ENCODE peak calls at places on chromosomes 1 and 21, in ten cellular contexts. One of them, this sample, is unnamed.

GRCh38 chr1:29502901-29503300 is 266.6 kb downstream of the PTPRU start:
- DNase-seq in stomach: peak
- DNase-seq in heart left ventricle: no peak
- DNase-seq in vagina: peak
- DNase-seq in IMR-90: no peak
- DNase-seq in prostate gland: no peak
- DNase-seq in HCT116: no peak
- DNase-seq in right lobe of liver: peak
- DNase-seq in body of pancreas: no peak
- DNase-seq in upper lobe of left lung: no peak
- DNase-seq in this sample: no peak

GRCh38 chr1:210792703-210793102 is 341.2 kb downstream of the KCNH1 start:
- DNase-seq in prostate gland: no peak
- DNase-seq in body of pancreas: no peak
- DNase-seq in upper lobe of left lung: no peak
- DNase-seq in vagina: no peak
- DNase-seq in right lobe of liver: no peak
- DNase-seq in HCT116: no peak
- DNase-seq in IMR-90: peak
- DNase-seq in heart left ventricle: no peak
- DNase-seq in stomach: no peak
- DNase-seq in this sample: no peak

GRCh38 chr1:201310986-201311355 is 27.7 kb downstream of the PKP1 start:
- DNase-seq in body of pancreas: peak
- DNase-seq in vagina: no peak
- DNase-seq in prostate gland: peak
- DNase-seq in IMR-90: peak
- DNase-seq in heart left ventricle: peak
- DNase-seq in upper lobe of left lung: no peak
- DNase-seq in right lobe of liver: no peak
- DNase-seq in stomach: no peak
- DNase-seq in HCT116: no peak
- DNase-seq in this sample: no peak

GRCh38 chr1:100538935-100539835 is 1.2 kb downstream of the GPR88 start:
- DNase-seq in HCT116: no peak
- DNase-seq in right lobe of liver: peak
- DNase-seq in heart left ventricle: peak
- DNase-seq in upper lobe of left lung: peak
- DNase-seq in body of pancreas: peak
- DNase-seq in vagina: no peak
- DNase-seq in prostate gland: no peak
- DNase-seq in IMR-90: peak
- DNase-seq in stomach: peak
- DNase-seq in this sample: peak

GRCh38 chr1:198528376-198528775 is 12.1 kb downstream of the ATP6V1G3 start:
- DNase-seq in body of pancreas: no peak
- DNase-seq in prostate gland: no peak
- DNase-seq in upper lobe of left lung: no peak
- DNase-seq in HCT116: no peak
- DNase-seq in stomach: no peak
- DNase-seq in heart left ventricle: no peak
- DNase-seq in vagina: no peak
- DNase-seq in IMR-90: peak
- DNase-seq in right lobe of liver: no peak
- DNase-seq in this sample: no peak

GRCh38 chr1:55311057-55311631 is 96.0 kb upstream of the USP24 start:
- DNase-seq in HCT116: no peak
- DNase-seq in vagina: no peak
- DNase-seq in right lobe of liver: no peak
- DNase-seq in upper lobe of left lung: no peak
- DNase-seq in stomach: no peak
- DNase-seq in prostate gland: no peak
- DNase-seq in heart left ventricle: no peak
- DNase-seq in IMR-90: peak
- DNase-seq in body of pancreas: no peak
- DNase-seq in this sample: no peak

GRCh38 chr1:23751050-23751814 is 8.0 kb downstream of the ELOA start:
- DNase-seq in vagina: no peak
- DNase-seq in HCT116: peak
- DNase-seq in prostate gland: peak
- DNase-seq in stomach: peak
- DNase-seq in upper lobe of left lung: no peak
- DNase-seq in heart left ventricle: no peak
- DNase-seq in body of pancreas: peak
- DNase-seq in IMR-90: peak
- DNase-seq in right lobe of liver: no peak
- DNase-seq in this sample: peak

GRCh38 chr1:109793486-109794318 is 30.0 kb upstream of the EPS8L3 start:
- DNase-seq in body of pancreas: no peak
- DNase-seq in heart left ventricle: peak
- DNase-seq in upper lobe of left lung: no peak
- DNase-seq in IMR-90: peak
- DNase-seq in HCT116: peak
- DNase-seq in vagina: no peak
- DNase-seq in right lobe of liver: no peak
- DNase-seq in prostate gland: no peak
- DNase-seq in stomach: peak
- DNase-seq in this sample: peak

GRCh38 chr1:21801100-21801499 is 11.0 kb upstream of the LDLRAD2 start:
- DNase-seq in prostate gland: no peak
- DNase-seq in heart left ventricle: no peak
- DNase-seq in body of pancreas: no peak
- DNase-seq in right lobe of liver: no peak
- DNase-seq in HCT116: no peak
- DNase-seq in vagina: no peak
- DNase-seq in stomach: no peak
- DNase-seq in IMR-90: peak
- DNase-seq in upper lobe of left lung: no peak
- DNase-seq in this sample: no peak

GRCh38 chr1:25477448-25478034 is 46.8 kb downstream of the MACO1 start:
- DNase-seq in IMR-90: no peak
- DNase-seq in body of pancreas: no peak
- DNase-seq in right lobe of liver: no peak
- DNase-seq in vagina: no peak
- DNase-seq in stomach: no peak
- DNase-seq in heart left ventricle: no peak
- DNase-seq in upper lobe of left lung: no peak
- DNase-seq in prostate gland: no peak
- DNase-seq in HCT116: no peak
- DNase-seq in this sample: no peak

GRCh38 chr1:47805826-47806450 is 191.2 kb downstream of the TRABD2B start:
- DNase-seq in prostate gland: no peak
- DNase-seq in body of pancreas: no peak
- DNase-seq in vagina: no peak
- DNase-seq in HCT116: no peak
- DNase-seq in heart left ventricle: no peak
- DNase-seq in right lobe of liver: no peak
- DNase-seq in upper lobe of left lung: no peak
- DNase-seq in IMR-90: no peak
- DNase-seq in stomach: no peak
- DNase-seq in this sample: no peak

GRCh38 chr1:181089017-181089776 is 697 bp downstream of the IER5 start:
- DNase-seq in stomach: peak
- DNase-seq in vagina: no peak
- DNase-seq in body of pancreas: peak
- DNase-seq in upper lobe of left lung: peak
- DNase-seq in heart left ventricle: no peak
- DNase-seq in HCT116: no peak
- DNase-seq in prostate gland: no peak
- DNase-seq in IMR-90: no peak
- DNase-seq in right lobe of liver: peak
- DNase-seq in this sample: peak

GRCh38 chr1:232416026-232416568 is 213.8 kb downstream of the SIPA1L2 start:
- DNase-seq in right lobe of liver: no peak
- DNase-seq in prostate gland: no peak
- DNase-seq in upper lobe of left lung: no peak
- DNase-seq in vagina: no peak
- DNase-seq in IMR-90: no peak
- DNase-seq in stomach: no peak
- DNase-seq in heart left ventricle: no peak
- DNase-seq in HCT116: no peak
- DNase-seq in body of pancreas: no peak
- DNase-seq in this sample: peak

GRCh38 chr1:74522143-74522542 is 9.7 kb upstream of the LRRC53 start:
- DNase-seq in heart left ventricle: no peak
- DNase-seq in upper lobe of left lung: no peak
- DNase-seq in prostate gland: no peak
- DNase-seq in right lobe of liver: no peak
- DNase-seq in body of pancreas: no peak
- DNase-seq in HCT116: no peak
- DNase-seq in IMR-90: no peak
- DNase-seq in vagina: no peak
- DNase-seq in stomach: no peak
- DNase-seq in this sample: no peak

GRCh38 chr1:38608202-38608864 is 251.2 kb downstream of the RRAGC start:
- DNase-seq in right lobe of liver: no peak
- DNase-seq in prostate gland: no peak
- DNase-seq in vagina: peak
- DNase-seq in IMR-90: peak
- DNase-seq in heart left ventricle: peak
- DNase-seq in body of pancreas: no peak
- DNase-seq in HCT116: peak
- DNase-seq in upper lobe of left lung: no peak
- DNase-seq in stomach: no peak
- DNase-seq in this sample: no peak
- TF ChIP-seq CTCF in right lobe of liver: peak
- TF ChIP-seq CTCF in prostate gland: no peak
- TF ChIP-seq CTCF in vagina: no peak
- TF ChIP-seq CTCF in IMR-90: peak
- TF ChIP-seq CTCF in heart left ventricle: peak
- TF ChIP-seq CTCF in body of pancreas: peak
- TF ChIP-seq CTCF in HCT116: peak
- TF ChIP-seq CTCF in upper lobe of left lung: peak
- TF ChIP-seq CTCF in stomach: peak
- TF ChIP-seq CTCF in this sample: peak

DNA sequence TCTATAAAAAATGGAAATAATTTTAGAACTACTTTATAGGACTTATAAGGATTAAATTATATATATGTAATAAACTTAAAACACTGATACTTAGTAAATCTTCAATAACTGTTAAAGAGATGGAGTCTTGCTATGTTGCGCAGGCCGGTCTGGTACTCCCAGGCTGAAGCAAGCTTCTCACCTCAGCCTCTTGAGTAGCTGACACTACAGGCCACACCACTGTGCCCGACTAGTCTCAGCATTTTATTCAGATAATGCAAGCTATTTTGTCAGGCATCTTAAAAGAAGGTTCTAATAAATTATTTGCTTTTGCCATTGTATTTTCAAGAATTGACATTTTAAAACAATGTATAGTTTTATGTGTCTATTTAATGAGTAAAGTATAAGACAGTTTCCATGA is 20.8 kb downstream of the CNST start:
- DNase-seq in vagina: no peak
- DNase-seq in stomach: no peak
- DNase-seq in IMR-90: no peak
- DNase-seq in prostate gland: no peak
- DNase-seq in upper lobe of left lung: no peak
- DNase-seq in heart left ventricle: no peak
- DNase-seq in HCT116: no peak
- DNase-seq in right lobe of liver: no peak
- DNase-seq in body of pancreas: no peak
- DNase-seq in this sample: no peak
- H3K4me3 ChIP-seq in vagina: no peak
- H3K4me3 ChIP-seq in stomach: no peak
- H3K4me3 ChIP-seq in IMR-90: no peak
- H3K4me3 ChIP-seq in prostate gland: no peak
- H3K4me3 ChIP-seq in upper lobe of left lung: no peak
- H3K4me3 ChIP-seq in heart left ventricle: no peak
- H3K4me3 ChIP-seq in HCT116: no peak
- H3K4me3 ChIP-seq in right lobe of liver: no peak
- H3K4me3 ChIP-seq in body of pancreas: no peak
- H3K4me3 ChIP-seq in this sample: no peak

GRCh38 chr1:214604543-214604942 is 1.5 kb downstream of the CENPF start:
- DNase-seq in HCT116: no peak
- DNase-seq in right lobe of liver: no peak
- DNase-seq in prostate gland: no peak
- DNase-seq in upper lobe of left lung: no peak
- DNase-seq in heart left ventricle: no peak
- DNase-seq in vagina: no peak
- DNase-seq in stomach: no peak
- DNase-seq in IMR-90: peak
- DNase-seq in body of pancreas: no peak
- DNase-seq in this sample: no peak

GRCh38 chr1:214603819-214604252 is 841 bp downstream of the CENPF start:
- DNase-seq in HCT116: no peak
- DNase-seq in right lobe of liver: no peak
- DNase-seq in prostate gland: no peak
- DNase-seq in IMR-90: no peak
- DNase-seq in stomach: no peak
- DNase-seq in body of pancreas: no peak
- DNase-seq in vagina: no peak
- DNase-seq in upper lobe of left lung: no peak
- DNase-seq in heart left ventricle: no peak
- DNase-seq in this sample: no peak

DNA sequence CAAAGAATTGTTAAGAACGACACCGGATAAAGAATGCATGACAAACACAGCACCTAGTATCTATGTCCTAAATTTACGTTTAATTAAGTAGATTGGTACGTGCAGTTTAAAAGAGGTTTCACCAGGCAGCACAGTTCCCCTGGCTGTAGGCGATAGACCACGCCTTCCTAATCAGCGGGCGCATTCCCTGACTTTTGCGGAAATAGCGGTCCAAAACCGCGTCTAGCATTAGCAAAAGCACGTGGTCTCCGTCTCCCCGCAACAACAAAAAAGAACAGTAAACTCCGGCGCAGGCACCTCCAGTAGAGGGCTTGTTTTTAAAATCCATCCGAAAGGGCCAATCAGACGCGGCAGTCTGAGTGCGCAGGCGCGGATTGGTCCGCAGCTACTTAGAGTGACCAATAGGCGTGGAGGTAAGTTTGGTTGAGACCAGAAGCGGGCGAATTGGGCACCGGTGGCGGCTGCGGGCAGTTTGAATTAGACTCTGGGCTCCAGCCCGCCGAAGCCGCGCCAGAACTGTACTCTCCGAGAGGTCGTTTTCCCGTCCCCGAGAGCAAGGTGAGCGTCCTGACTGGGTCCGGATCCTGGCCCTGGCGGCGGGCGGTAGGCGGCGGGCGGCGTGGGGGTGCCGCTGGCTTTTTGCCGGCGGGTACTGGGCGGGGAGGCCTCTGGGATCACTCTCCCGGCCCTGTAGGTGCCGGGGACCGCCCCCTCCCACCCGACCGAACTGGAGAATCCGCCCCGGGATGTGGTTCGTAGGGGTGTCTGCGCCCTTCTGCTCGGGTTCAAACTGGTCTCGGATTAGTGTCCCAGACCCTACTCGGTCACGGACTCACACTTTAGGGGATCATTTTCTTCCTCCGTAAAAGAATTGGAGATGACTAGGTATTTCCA is at the start of gene CENPF:
- DNase-seq in right lobe of liver: peak
- DNase-seq in HCT116: peak
- DNase-seq in IMR-90: peak
- DNase-seq in stomach: peak
- DNase-seq in upper lobe of left lung: peak
- DNase-seq in prostate gland: peak
- DNase-seq in body of pancreas: peak
- DNase-seq in heart left ventricle: peak
- DNase-seq in vagina: peak
- DNase-seq in this sample: peak
- TF ChIP-seq POLR2A in right lobe of liver: no peak
- TF ChIP-seq POLR2A in HCT116: peak
- TF ChIP-seq POLR2A in IMR-90: peak
- TF ChIP-seq POLR2A in stomach: no peak
- TF ChIP-seq POLR2A in upper lobe of left lung: no peak
- TF ChIP-seq POLR2A in prostate gland: peak
- TF ChIP-seq POLR2A in body of pancreas: no peak
- TF ChIP-seq POLR2A in heart left ventricle: no peak
- TF ChIP-seq POLR2A in vagina: no peak
- TF ChIP-seq POLR2A in this sample: no peak

GRCh38 chr21:27220416-27220815 is 253.5 kb upstream of the ADAMTS5 start:
- DNase-seq in upper lobe of left lung: no peak
- DNase-seq in body of pancreas: no peak
- DNase-seq in right lobe of liver: no peak
- DNase-seq in prostate gland: no peak
- DNase-seq in heart left ventricle: no peak
- DNase-seq in HCT116: no peak
- DNase-seq in IMR-90: no peak
- DNase-seq in vagina: no peak
- DNase-seq in stomach: no peak
- DNase-seq in this sample: no peak
- TF ChIP-seq CTCF in upper lobe of left lung: no peak
- TF ChIP-seq CTCF in body of pancreas: no peak
- TF ChIP-seq CTCF in right lobe of liver: no peak
- TF ChIP-seq CTCF in prostate gland: no peak
- TF ChIP-seq CTCF in heart left ventricle: no peak
- TF ChIP-seq CTCF in HCT116: no peak
- TF ChIP-seq CTCF in IMR-90: no peak
- TF ChIP-seq CTCF in vagina: no peak
- TF ChIP-seq CTCF in stomach: no peak
- TF ChIP-seq CTCF in this sample: no peak

This sample was measured in thyroid gland.